ENCODE peak calls at places on chromosome 22, in five cellular contexts. H is astrocyte of the spinal cord, W is MCF 10A, Q is lower lobe of right lung, C is A549. R is an unnamed sample.

GRCh38 chr22:30695351-30695762 is 683 bp downstream of the OSBP2 start:
- DNase-seq in H (no peak), W (no peak), Q (no peak), C (no peak), R (no peak)

GRCh38 chr22:46992121-46992731 is 229.8 kb downstream of the TBC1D22A start:
- DNase-seq in H (no peak), W (no peak), Q (no peak), C (no peak), R (no peak)

GRCh38 chr22:43013355-43014061 is 1.4 kb downstream of the PACSIN2 start:
- DNase-seq in H (peak), W (no peak), Q (no peak), C (no peak), R (no peak)

GRCh38 chr22:45069925-45070324 is 60.1 kb upstream of the PHF21B start:
- DNase-seq in H (no peak), W (peak), Q (no peak), C (no peak), R (no peak)

GRCh38 chr22:40328551-40328950 is 17.7 kb upstream of the ADSL start:
- DNase-seq in H (no peak), W (no peak), Q (no peak), C (no peak), R (no peak)

GRCh38 chr22:26610072-26610958 is 7.5 kb downstream of the CRYBB1 start:
- DNase-seq in H (peak), W (peak), Q (no peak), C (no peak), R (no peak)

GRCh38 chr22:42433754-42434153 is 1.6 kb upstream of the NFAM1 start:
- DNase-seq in H (no peak), W (peak), Q (no peak), C (no peak), R (no peak)

GRCh38 chr22:44737414-44738346 is 14.7 kb upstream of the ARHGAP8 start:
- DNase-seq in H (no peak), W (no peak), Q (no peak), C (no peak), R (no peak)

GRCh38 chr22:41920271-41920976 is 5.5 kb upstream of the SHISA8 start:
- DNase-seq in H (no peak), W (no peak), Q (no peak), C (no peak), R (no peak)

GRCh38 chr22:33851240-33851639 is 69.0 kb downstream of the LARGE1 start:
- DNase-seq in H (no peak), W (no peak), Q (no peak), C (no peak), R (no peak)

GRCh38 chr22:33781396-33781795 is 138.9 kb downstream of the LARGE1 start:
- DNase-seq in H (no peak), W (no peak), Q (no peak), C (no peak), R (no peak)

GRCh38 chr22:33451851-33452469 is 393.8 kb upstream of the SYN3 start:
- DNase-seq in H (no peak), W (no peak), Q (no peak), C (no peak), R (no peak)

GRCh38 chr22:32307617-32308016 is 50.0 kb upstream of the RFPL3 start:
- DNase-seq in H (no peak), W (no peak), Q (no peak), C (no peak), R (no peak)

GRCh38 chr22:41256898-41257260 is 16.1 kb upstream of the CHADL start:
- DNase-seq in H (peak), W (peak), Q (no peak), C (no peak), R (no peak)

GRCh38 chr22:46582281-46582811 is 37.8 kb upstream of the GRAMD4 start:
- DNase-seq in H (no peak), W (no peak), Q (peak), C (no peak), R (no peak)

GRCh38 chr22:45112136-45112879 is 51.4 kb upstream of the NUP50 start:
- DNase-seq in H (no peak), W (peak), Q (no peak), C (no peak), R (no peak)

GRCh38 chr22:40196628-40197027 is 18.9 kb downstream of the TNRC6B start:
- DNase-seq in H (peak), W (peak), Q (no peak), C (no peak), R (peak)

GRCh38 chr22:38725900-38726655 is 20.3 kb downstream of the GTPBP1 start:
- DNase-seq in H (no peak), W (no peak), Q (no peak), C (no peak), R (no peak)

GRCh38 chr22:38036392-38037062 is 20.7 kb upstream of the PICK1 start:
- DNase-seq in H (no peak), W (no peak), Q (no peak), C (no peak), R (no peak)

DNA sequence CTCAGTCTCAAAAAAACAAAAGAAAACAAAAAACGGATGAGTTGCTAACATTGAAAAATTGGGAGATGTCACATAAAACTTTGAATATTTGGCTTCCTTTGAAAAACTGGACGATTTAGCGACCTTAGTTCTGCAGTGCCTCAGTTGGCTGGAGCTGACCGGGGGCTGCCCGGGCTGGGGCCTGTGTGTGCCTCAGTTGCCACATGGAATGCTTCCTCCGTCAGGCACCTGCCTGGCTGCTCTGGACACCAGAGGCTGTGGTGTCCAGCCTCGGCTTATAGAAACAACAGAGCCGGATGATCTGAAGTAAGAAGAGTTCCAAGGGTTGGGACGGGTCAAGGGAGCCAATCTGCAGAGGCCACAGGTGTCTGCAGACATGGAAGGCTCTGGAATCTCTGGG is 50.2 kb downstream of the CACNG2 start:
- DNase-seq in H (no peak), W (no peak), Q (no peak), C (no peak), R (no peak)
- TF ChIP-seq CTCF in H (no peak), W (no peak), Q (no peak), C (no peak), R (no peak)

GRCh38 chr22:50605349-50606074 is 4.9 kb downstream of the MAPK8IP2 start:
- DNase-seq in H (no peak), W (no peak), Q (no peak), C (no peak), R (no peak)

GRCh38 chr22:50607366-50608020 is 6.9 kb downstream of the MAPK8IP2 start:
- DNase-seq in H (no peak), W (no peak), Q (no peak), C (no peak), R (no peak)

GRCh38 chr22:50606561-50607365 is 6.2 kb downstream of the MAPK8IP2 start:
- DNase-seq in H (no peak), W (no peak), Q (no peak), C (no peak), R (no peak)

GRCh38 chr22:50604623-50605348 is 4.2 kb downstream of the MAPK8IP2 start:
- DNase-seq in H (no peak), W (no peak), Q (no peak), C (no peak), R (no peak)

GRCh38 chr22:50606126-50606525 is 5.5 kb downstream of the MAPK8IP2 start:
- DNase-seq in H (no peak), W (no peak), Q (no peak), C (no peak), R (no peak)
- TF ChIP-seq CTCF in H (no peak), W (no peak), Q (no peak), C (no peak), R (no peak)

GRCh38 chr22:20028855-20029549 is 8.1 kb downstream of the TANGO2 start:
- DNase-seq in H (no peak), W (no peak), Q (no peak), C (no peak), R (no peak)

GRCh38 chr22:20029550-20030225 is 8.8 kb downstream of the TANGO2 start:
- DNase-seq in H (no peak), W (no peak), Q (no peak), C (no peak), R (no peak)

GRCh38 chr22:20026204-20026908 is 5.4 kb downstream of the TANGO2 start:
- DNase-seq in H (no peak), W (no peak), Q (no peak), C (no peak), R (no peak)

GRCh38 chr22:20026996-20027601 is 6.2 kb downstream of the TANGO2 start:
- DNase-seq in H (no peak), W (no peak), Q (no peak), C (no peak), R (no peak)

GRCh38 chr22:20027966-20028854 is 7.3 kb downstream of the TANGO2 start:
- DNase-seq in H (no peak), W (peak), Q (no peak), C (peak), R (no peak)
- TF ChIP-seq CTCF in H (peak), W (peak), Q (peak), C (peak), R (peak)

GRCh38 chr22:21940521-21940920 is 12.1 kb downstream of the PPM1F start:
- DNase-seq in H (no peak), W (no peak), Q (no peak), C (no peak), R (no peak)

GRCh38 chr22:21938906-21939305 is 13.7 kb downstream of the PPM1F start:
- DNase-seq in H (no peak), W (no peak), Q (no peak), C (no peak), R (no peak)

GRCh38 chr22:21937821-21938070 is 14.9 kb downstream of the PPM1F start:
- DNase-seq in H (no peak), W (no peak), Q (no peak), C (no peak), R (peak)

GRCh38 chr22:21938071-21938822 is 14.4 kb downstream of the PPM1F start:
- DNase-seq in H (peak), W (peak), Q (peak), C (peak), R (no peak)

DNA sequence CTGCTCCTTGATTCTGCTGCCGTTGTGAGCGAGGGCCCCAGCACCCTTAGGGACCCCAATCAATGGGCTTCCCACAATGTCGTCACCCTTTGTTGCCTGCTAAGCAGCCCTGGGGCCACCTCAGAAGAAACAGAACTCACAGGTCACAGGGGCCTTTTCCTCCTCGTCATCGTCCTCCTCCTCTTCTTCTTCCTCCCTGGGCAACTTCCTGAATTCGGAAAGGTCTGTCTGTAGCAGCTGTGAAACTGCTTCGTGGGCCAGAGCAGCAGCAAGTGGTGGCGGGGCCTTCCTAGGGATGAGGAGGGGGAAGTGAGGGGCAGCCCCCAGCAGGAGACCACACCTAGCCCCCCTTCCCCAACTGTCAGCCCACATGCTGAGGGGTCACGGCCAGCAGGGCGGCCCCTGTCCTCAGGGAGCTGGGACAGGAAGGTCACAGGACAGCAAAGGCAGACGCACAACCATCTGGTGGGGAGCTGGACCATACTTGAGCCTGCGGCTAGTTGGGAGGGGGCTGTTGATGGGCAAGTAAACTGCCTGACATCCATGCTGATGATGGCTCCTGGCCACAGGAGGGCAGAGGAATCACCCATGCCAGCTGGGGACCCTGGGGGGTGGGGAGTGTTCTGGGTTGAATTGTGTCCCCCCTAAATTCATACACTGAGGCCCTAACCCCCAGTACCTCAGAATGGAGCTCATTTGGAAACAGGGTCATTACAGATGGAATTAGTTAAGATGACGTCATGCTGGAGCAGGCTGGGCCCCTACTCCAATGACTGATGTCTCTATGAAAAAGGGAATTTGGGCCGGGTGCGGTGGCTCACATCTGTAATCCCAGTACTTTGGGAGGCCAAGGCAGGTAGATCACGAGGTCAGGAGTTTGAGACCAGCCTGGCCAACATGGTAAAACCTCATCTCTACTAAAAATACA is 13.0 kb downstream of the PPM1F start:
- DNase-seq in H (no peak), W (no peak), Q (no peak), C (no peak), R (no peak)
- TF ChIP-seq CTCF in H (no peak), W (no peak), Q (no peak), C (no peak), R (no peak)

DNA sequence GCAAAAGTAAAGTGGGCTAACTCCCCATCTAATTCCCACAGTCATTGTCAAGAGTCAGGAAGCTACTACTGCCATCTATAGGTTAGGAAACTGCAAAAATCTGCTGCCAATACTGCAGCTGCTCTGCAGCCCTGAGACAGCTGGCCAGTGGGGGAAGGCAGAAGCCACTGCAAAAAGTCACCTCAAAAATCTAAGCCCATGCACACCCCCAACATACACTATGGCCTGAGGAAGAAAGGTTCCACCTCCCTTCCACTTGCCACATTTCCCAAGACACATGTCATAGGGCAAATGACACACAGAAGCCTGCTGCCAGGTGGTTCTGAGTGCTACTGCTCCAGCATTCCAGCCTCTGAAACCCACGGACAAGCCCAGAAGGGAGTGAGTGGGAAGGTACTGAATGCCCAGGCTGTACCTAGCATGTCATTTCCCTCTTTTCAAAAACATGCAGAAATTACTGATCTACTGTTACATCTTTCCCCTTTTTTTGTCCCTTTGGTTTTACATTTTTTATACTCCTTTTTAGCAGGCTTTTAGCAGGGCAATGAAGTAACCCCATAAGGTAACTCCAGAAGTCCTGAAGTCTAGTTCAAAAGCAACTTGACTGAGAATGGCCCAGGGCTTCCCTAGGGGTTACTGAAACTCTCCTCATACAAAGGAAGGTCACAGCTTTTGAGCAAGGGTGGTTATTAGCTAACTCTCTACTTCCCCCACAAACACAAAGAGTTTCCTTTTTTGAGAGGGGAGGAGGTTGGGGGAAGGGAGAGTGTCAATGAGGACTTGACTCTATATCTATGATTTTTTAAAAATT is 36.8 kb downstream of the DGCR2 start:
- DNase-seq in H (peak), W (peak), Q (no peak), C (peak), R (no peak)
- TF ChIP-seq CTCF in H (peak), W (peak), Q (no peak), C (peak), R (peak)

GRCh38 chr22:35581023-35581413 is 36.1 kb downstream of the MB start:
- DNase-seq in H (no peak), W (no peak), Q (no peak), C (no peak), R (no peak)

GRCh38 chr22:35580351-35581022 is 36.6 kb downstream of the MB start:
- DNase-seq in H (no peak), W (no peak), Q (no peak), C (no peak), R (no peak)

GRCh38 chr22:35586771-35587170 is 30.4 kb downstream of the MB start:
- DNase-seq in H (no peak), W (no peak), Q (no peak), C (no peak), R (no peak)

GRCh38 chr22:35582218-35582860 is 34.8 kb downstream of the MB start:
- DNase-seq in H (no peak), W (no peak), Q (no peak), C (no peak), R (no peak)

GRCh38 chr22:35582861-35583670 is 34.1 kb downstream of the MB start:
- DNase-seq in H (peak), W (peak), Q (peak), C (peak), R (no peak)
- TF ChIP-seq CTCF in H (peak), W (peak), Q (peak), C (peak), R (peak)

DNA sequence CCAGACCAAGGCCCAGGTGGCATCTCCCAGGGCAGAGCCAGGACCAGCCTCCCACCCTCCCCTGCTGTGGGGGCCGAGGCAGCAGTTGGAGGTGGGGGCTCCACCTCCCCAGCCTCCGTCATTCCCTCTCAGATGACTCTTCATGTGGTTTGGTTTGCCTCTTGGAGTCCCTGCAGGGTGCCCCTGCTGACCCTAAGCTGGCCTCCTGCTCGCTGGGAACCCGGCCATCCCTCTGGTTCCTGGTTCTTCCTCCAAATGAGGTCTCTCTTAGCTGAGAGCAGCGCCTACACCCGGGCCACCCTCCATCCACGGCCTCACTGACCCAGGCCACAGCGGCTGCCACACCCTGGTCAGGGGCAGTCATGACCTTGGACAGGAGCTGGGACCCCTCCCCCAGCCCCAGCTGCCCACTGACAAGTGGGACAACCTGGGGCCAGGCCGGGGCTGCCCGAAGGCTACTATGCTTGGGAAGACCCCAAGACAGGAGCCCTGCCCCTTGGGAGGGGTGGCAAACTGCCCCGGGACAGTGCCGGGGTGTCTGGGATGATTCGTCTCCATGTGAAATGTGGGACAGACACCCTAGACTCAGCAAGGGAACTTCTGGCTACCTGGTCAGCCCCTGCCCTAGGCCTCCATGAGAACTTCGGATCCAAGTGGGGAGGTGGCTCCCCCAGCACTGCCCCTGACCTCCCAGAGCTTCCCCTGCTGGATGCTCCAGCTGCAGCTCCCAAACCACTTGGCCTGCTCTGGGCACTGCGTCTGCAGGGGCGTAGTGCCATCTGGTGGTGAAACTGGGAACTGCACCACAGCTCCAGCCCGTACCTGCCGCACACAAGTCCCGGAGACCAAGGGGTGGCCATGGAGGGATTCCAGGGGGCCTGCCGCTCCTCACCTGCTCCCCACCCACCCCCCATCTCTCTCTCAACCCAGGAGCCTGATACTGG is 194.5 kb downstream of the IGLL1 start:
- DNase-seq in H (peak), W (peak), Q (peak), C (peak), R (peak)
- TF ChIP-seq CTCF in H (peak), W (peak), Q (peak), C (peak), R (peak)

GRCh38 chr22:48717883-48718817 is 1109.5 kb downstream of the BRD1 start:
- DNase-seq in H (no peak), W (no peak), Q (no peak), C (no peak), R (no peak)

GRCh38 chr22:48721394-48721666 is 1106.3 kb downstream of the BRD1 start:
- DNase-seq in H (no peak), W (no peak), Q (no peak), C (no peak), R (no peak)

GRCh38 chr22:48720662-48721393 is 1106.8 kb downstream of the BRD1 start:
- DNase-seq in H (no peak), W (no peak), Q (no peak), C (no peak), R (no peak)

GRCh38 chr22:48718818-48719500 is 1108.7 kb downstream of the BRD1 start:
- DNase-seq in H (no peak), W (no peak), Q (no peak), C (no peak), R (no peak)

DNA sequence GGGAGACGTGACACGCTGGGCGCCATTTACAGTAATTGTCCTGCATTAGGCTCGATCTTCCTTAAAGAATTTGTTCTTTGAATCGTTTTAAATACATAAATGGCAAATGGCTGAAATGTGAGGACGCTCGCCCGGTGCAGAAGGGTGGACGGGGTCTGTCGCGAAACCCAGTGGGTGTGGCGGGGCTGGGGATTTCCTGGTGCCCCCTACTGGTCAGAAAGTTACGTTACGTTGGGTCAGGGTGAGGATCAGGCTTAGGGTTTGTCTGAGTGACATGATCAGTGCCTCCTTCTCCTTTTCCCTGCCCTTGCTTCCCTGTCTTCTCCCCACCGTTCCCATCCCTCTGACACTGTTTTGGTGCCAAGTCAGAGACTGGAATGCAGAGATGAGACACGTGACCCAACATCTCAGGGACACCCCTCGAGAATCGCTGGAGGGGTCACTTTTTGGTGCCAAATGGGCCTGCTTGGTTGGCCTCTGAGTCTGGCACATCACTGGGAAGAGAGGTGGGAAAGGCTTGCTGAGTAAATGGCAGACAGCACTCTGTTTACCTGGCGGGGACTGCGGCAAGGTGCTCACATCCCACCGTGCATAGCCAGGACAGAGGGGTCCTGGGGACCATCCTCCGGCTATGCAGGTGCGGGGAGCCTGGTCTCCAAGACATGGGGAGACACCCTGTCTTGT is 1107.6 kb downstream of the BRD1 start:
- DNase-seq in H (no peak), W (no peak), Q (no peak), C (no peak), R (no peak)
- TF ChIP-seq CTCF in H (no peak), W (no peak), Q (no peak), C (no peak), R (no peak)